ENCODE peak calls at places on chromosomes 13 and 19, in nine cellular contexts. U is cardiac muscle cell, F is neural progenitor cell, E is mammary epithelial cell, Q is lung, G is heart left ventricle, A is tibial nerve, H is Panc1, D is fibroblast of lung. B is an unnamed sample.
A peak's percentile ranks its signal among the peaks of the same experiment; 100 is the strongest.

GRCh38 chr13:38166121-38166520 is 183.5 kb upstream of the UFM1 start:
- DNase-seq in U (peak; percentile 16), F (no peak), E (no peak), Q (no peak), G (no peak), A (no peak), H (no peak), D (peak; percentile 50), B (peak; percentile 2)

GRCh38 chr13:51125495-51126226 is 14.6 kb upstream of the C13orf42 start:
- DNase-seq in U (peak; percentile 75), F (peak; percentile 85), E (peak; percentile 22), Q (peak; percentile 42), G (no peak), A (peak; percentile 17), H (peak; percentile 36), D (peak; percentile 50), B (peak; percentile 54)

GRCh38 chr13:81738364-81738763 is 1397.4 kb upstream of the SPRY2 start:
- DNase-seq in U (no peak), F (no peak), E (peak; percentile 9), Q (no peak), G (no peak), A (no peak), H (no peak), D (peak; percentile 9), B (no peak)

GRCh38 chr13:91409661-91410060 is 11.2 kb downstream of the GPC5 start:
- DNase-seq in U (no peak), F (no peak), E (no peak), Q (no peak), G (no peak), A (no peak), H (no peak), D (no peak), B (no peak)

GRCh38 chr19:40596608-40597328 is 4.4 kb upstream of the LTBP4 start:
- DNase-seq in U (peak; percentile 62), F (peak; percentile 84), E (no peak), Q (peak; percentile 48), G (peak; percentile 85), A (no peak), H (no peak), D (peak; percentile 60), B (no peak)

GRCh38 chr19:18205180-18205915 is 1.5 kb upstream of the RAB3A start:
- DNase-seq in U (peak; percentile 77), F (peak; percentile 77), E (peak; percentile 32), Q (peak; percentile 66), G (peak; percentile 91), A (peak; percentile 82), H (no peak), D (peak; percentile 74), B (peak; percentile 77)

GRCh38 chr13:84137292-84137691 is 255.0 kb upstream of the SLITRK1 start:
- DNase-seq in U (peak; percentile 0), F (no peak), E (peak; percentile 29), Q (no peak), G (peak; percentile 37), A (no peak), H (no peak), D (peak; percentile 48), B (peak; percentile 7)

GRCh38 chr19:53132231-53132991 is at the start of gene ZNF415:
- DNase-seq in U (peak; percentile 83), F (peak; percentile 96), E (peak; percentile 64), Q (peak; percentile 72), G (peak; percentile 92), A (peak; percentile 45), H (no peak), D (peak; percentile 69), B (peak; percentile 74)

GRCh38 chr19:3132971-3133792 is 2.7 kb upstream of the GNA15 start:
- DNase-seq in U (peak; percentile 29), F (no peak), E (no peak), Q (no peak), G (peak; percentile 74), A (peak; percentile 21), H (no peak), D (peak; percentile 48), B (peak; percentile 54)

GRCh38 chr19:35828694-35829301 is 16.2 kb upstream of the PRODH2 start:
- DNase-seq in U (peak; percentile 77), F (peak; percentile 95), E (peak; percentile 45), Q (no peak), G (peak; percentile 80), A (peak; percentile 59), H (no peak), D (peak; percentile 55), B (peak; percentile 52)

GRCh38 chr13:32955881-32956594 is 60.2 kb upstream of the KL start:
- DNase-seq in U (no peak), F (no peak), E (no peak), Q (no peak), G (no peak), A (no peak), H (no peak), D (no peak), B (no peak)

GRCh38 chr19:54507824-54508223 is 5.2 kb downstream of the LAIR2 start:
- DNase-seq in U (no peak), F (no peak), E (no peak), Q (no peak), G (no peak), A (no peak), H (no peak), D (no peak), B (no peak)

GRCh38 chr13:98565726-98566577 is 11.0 kb downstream of the STK24 start:
- DNase-seq in U (peak; percentile 25), F (no peak), E (no peak), Q (no peak), G (peak; percentile 74), A (no peak), H (no peak), D (peak; percentile 37), B (no peak)

DNA sequence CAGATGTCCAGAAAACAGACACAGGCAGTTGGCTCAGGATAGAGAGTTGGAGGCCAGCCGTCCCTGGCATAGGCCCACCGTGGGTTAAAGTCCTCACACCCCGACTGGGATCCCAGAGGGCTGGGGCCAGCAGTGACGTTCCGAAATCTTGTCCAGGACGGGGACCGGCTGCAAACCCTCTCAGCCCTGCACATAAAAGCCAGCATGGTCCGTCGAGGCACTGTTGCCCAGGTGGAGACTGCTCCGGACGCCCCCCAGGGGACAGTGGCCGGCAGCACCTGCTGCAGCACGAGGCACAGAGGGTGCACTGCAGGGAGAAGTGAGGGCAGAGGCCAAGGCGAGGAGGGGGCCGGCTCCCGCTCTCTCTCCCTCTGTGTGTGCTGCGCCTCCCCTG is 4.3 kb upstream of the IFNL2 start:
- DNase-seq in U (no peak), F (peak; percentile 23), E (no peak), Q (no peak), G (no peak), A (no peak), H (no peak), D (no peak), B (no peak)
- TF ChIP-seq CTCF in U (no peak), F (no peak), E (no peak), Q (no peak), G (no peak), A (no peak), H (no peak), D (no peak), B (no peak)

DNA sequence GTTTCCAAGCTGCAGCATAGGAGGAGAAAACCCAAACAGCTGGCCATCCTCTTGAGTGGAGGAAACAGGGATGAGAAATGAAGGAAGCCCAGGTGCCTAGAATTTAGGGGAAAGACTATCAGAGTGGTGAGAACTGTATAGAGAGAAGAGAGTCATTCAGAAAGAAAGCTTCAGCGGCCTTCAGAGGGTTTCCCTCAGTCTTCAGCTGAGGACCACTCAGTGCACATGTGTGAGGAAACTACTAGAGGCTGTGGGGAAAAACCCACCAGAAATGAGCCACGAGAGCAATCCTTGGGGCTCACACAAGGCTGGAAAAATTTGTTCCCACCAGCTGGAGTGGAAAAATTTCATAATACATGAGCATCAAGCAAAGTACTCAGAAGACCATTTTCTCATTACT is 35.2 kb upstream of the CPB2 start:
- DNase-seq in U (no peak), F (no peak), E (no peak), Q (no peak), G (no peak), A (no peak), H (no peak), D (no peak), B (no peak)
- H3K27me3 ChIP-seq in U (no peaks in the 10 kb centered on the region), F (no peaks in the 10 kb centered on the region), E (no peaks in the 10 kb centered on the region), Q (no peaks in the 10 kb centered on the region), G (no peaks in the 10 kb centered on the region), A (no peaks in the 10 kb centered on the region), H (peaks cover 4% of the 10 kb centered on the region), D (no peaks in the 10 kb centered on the region), B (no peaks in the 10 kb centered on the region)

DNA sequence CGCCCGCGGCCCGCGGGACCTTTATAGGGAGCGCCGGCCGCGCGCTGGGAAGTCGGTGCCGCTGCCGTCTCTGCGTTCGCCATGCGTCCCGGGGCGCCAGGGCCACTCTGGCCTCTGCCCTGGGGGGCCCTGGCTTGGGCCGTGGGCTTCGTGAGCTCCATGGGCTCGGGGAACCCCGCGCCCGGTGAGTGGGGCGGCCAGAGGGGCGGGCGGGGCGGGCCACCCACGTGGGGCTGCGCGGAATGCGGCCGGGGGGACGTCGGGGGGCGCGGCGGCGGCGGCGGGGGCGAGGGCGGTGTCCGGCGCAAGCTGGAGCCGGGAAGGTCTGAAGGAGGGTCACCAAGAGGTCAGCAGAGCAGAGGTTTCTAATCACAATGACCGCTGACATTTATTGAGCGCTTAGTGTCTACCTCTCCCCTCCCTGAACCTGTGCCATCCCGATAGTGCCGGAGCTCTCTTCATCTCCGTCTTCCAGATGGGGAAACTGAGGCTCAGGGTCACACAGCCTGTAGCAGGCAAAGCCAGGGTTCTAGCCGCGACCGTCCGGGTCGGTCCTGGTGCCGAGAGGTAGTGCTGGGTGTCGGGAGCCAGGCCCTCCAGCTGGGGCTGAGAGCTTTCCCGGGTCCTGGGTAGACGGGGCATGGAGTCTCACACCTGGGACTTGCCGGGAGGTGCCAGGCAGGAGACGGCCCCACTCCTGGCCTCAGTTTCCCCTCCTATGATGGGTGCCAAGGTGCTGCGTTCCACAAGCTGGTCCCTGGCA is at the start of gene FSTL3:
- DNase-seq in U (peak; percentile 36), F (peak; percentile 52), E (peak; percentile 24), Q (no peak), G (no peak), A (no peak), H (no peak), D (peak; percentile 37), B (peak; percentile 25)
- H3K27ac ChIP-seq in U (no peak within 1 kb of the TSS), F (no peak within 1 kb of the TSS), E (peak within 1 kb of the TSS; percentile 85), Q (peak within 1 kb of the TSS; percentile 90), G (peak within 1 kb of the TSS; percentile 94), A (peak within 1 kb of the TSS; percentile 99), H (peak within 1 kb of the TSS; percentile 72), D (peak within 1 kb of the TSS; percentile 62), B (peak within 1 kb of the TSS; percentile 93)

DNA sequence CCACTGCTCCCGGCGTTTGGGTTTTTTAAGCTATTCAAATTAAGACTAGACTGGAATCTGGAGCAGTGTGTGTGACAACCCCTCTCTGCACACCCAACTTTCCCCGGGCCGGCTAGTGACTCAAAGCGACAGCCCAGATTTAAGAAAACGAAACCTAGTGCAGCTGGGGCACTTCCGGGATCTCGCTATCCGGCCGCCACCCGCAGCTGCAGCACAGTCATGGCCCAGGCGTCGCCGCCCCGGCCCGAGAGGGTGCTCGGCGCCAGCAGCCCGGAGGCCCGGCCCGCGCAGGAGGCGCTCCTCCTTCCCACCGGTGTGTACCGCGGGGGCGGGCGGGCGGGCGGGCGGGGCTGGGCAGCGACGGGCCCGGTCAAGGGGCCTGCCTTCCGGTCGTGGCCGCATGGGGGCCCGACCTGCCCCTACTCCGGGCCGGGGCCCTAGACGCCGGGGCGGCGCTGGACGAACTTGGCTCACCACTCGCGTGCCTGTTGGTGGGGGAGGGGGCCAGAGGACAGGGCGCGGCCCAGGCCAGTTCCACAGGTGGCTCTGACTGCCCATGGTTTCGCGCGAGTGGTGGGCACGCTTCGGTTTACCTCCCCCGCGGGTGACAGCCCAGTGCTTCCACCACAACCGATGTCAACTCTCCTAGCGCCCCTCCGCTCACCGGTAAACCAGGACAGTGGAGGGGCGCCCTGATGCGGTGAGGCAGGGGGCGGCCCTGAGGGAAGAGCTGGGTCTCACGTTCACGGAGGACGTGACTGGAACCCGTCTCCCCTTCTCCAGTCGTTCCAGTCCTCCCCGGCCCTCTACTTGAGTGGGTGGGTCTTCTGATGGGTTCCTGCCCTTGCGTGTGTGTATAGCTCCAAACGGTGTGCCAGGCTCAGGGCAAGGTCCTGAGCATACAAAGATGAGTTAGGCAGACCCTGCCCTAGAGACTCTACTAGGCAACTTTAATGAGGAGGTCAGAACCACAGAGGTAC is at the start of gene PHF11:
- DNase-seq in U (peak; percentile 75), F (peak; percentile 79), E (peak; percentile 79), Q (peak; percentile 87), G (peak; percentile 91), A (peak; percentile 68), H (no peak), D (peak; percentile 76), B (peak; percentile 64)
- TF ChIP-seq CTCF in U (no peak), F (peak; percentile 39), E (no peak), Q (no peak), G (peak; percentile 16), A (no peak), H (peak; percentile 12), D (no peak), B (no peak)

B was measured in brain microvascular endothelial cell.